ENCODE peak calls at places on chromosomes 3 and 15, in five cellular contexts. V is GM23248, J is neural progenitor cell, Z is GM23338, W is MM.1S. C is an unnamed sample.

GRCh38 chr15:29968099-29968892 is 114.5 kb upstream of the GOLGA8J start:
- DNase-seq in V (peak), Z (peak), W (no peak), J (peak), C (peak)

GRCh38 chr3:31462050-31462569 is 70.6 kb upstream of the STT3B start:
- DNase-seq in J (no peak), W (no peak), Z (peak), V (peak), C (peak)

GRCh38 chr3:9347887-9348286 is 15.0 kb upstream of the THUMPD3 start:
- DNase-seq in V (peak), J (no peak), Z (no peak), W (no peak), C (no peak)

GRCh38 chr3:167918686-167919085 is 177.0 kb downstream of the GOLIM4 start:
- DNase-seq in J (no peak), W (no peak), V (no peak), Z (no peak), C (no peak)

GRCh38 chr3:180610981-180611380 is 9.0 kb downstream of the TTC14 start:
- DNase-seq in W (no peak), V (peak), J (no peak), Z (no peak), C (no peak)

GRCh38 chr3:69309810-69310209 is 76.1 kb downstream of the FRMD4B start:
- DNase-seq in V (peak), W (peak), J (peak), Z (peak), C (peak)

GRCh38 chr3:142981901-142982773 is 18.7 kb upstream of the PAQR9 start:
- DNase-seq in W (no peak), J (peak), V (no peak), Z (peak), C (no peak)

GRCh38 chr3:66317750-66318366 is 97.1 kb downstream of the SLC25A26 start:
- DNase-seq in W (no peak), Z (no peak), V (no peak), J (no peak), C (no peak)

GRCh38 chr15:81069356-81069755 is 64.7 kb upstream of the CFAP161 start:
- DNase-seq in V (no peak), Z (no peak), W (peak), J (peak), C (no peak)

DNA sequence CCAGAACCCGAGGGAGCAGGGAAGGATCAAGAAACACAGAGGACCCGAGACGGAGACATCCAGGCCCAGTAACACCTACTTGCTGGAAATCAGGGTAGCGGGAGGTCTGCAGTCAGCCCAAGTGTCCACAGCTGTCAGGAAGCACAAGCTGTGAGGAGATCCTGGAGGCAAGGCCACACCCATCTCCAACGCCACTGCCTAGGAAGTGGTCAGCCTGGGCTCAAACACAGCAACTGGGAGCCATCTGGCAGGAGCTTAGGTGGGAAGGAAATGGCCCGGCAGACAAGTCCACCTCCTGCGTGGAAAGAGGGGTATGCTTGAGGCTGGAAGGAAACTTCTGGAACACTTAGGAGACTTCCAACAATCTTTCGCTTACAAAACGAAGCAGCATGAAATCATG is 407.1 kb downstream of the VPS13C start:
- DNase-seq in Z (peak), W (no peak), V (no peak), J (no peak), C (no peak)
- TF ChIP-seq EZH2phosphoT487 in Z (no peak), W (no peak), V (no peak), J (no peak), C (no peak)

DNA sequence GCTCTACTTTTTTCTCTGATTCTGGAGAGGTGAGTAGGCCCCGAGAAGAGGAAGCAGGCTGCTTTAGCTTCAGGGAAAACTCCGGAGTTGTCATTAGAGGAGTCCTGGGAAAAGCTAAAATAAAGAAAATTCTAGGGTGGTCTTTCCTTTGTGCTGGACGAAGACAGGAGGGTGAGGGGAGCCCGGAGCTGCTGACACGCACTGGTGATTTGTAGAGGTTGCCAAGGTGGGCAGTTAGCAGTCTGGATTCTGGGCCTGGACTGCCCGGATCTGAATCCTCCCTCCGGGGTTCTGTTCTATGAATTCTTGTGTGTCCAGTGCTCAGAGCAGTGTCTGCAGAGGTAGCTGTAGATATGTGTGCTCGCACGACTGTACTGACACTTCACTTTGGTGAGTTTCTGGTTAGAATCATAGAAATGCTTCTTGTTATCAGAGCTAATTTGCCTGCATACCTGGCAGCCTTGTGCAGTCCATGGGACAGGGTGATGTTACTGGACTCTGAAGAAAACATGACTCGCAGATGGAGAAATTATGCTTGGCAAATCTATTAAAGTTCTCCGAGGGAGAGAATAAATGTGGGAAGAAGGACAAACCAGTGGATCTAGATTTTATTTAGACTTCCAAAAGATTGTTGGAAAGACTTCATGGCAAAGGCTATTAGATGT is 12.0 kb downstream of the CGNL1 start:
- DNase-seq in J (no peak), Z (no peak), W (no peak), V (peak), C (no peak)
- H3K4me2 ChIP-seq in J (peak), Z (peak), W (no peak), V (no peak), C (no peak)

GRCh38 chr3:123587399-123587798 is 2.5 kb upstream of the HACD2 start:
- DNase-seq in W (no peak), Z (no peak), J (no peak), V (no peak), C (no peak)

GRCh38 chr3:123586966-123587365 is 2.1 kb upstream of the HACD2 start:
- DNase-seq in W (no peak), J (no peak), Z (peak), V (peak), C (peak)

GRCh38 chr3:123584284-123584987 is 417 bp downstream of the HACD2 start:
- DNase-seq in W (no peak), V (peak), J (no peak), Z (peak), C (peak)

GRCh38 chr3:123584988-123585937 is at the start of gene HACD2:
- DNase-seq in J (peak), W (peak), Z (peak), V (peak), C (peak)

GRCh38 chr3:123586131-123586530 is 1.3 kb upstream of the HACD2 start:
- DNase-seq in W (peak), Z (peak), V (peak), J (peak), C (peak)
- TF ChIP-seq EZH2phosphoT487 in W (no peak), Z (no peak), V (no peak), J (no peak), C (no peak)

GRCh38 chr15:51991141-51991540 is 19.6 kb upstream of the LEO1 start:
- DNase-seq in W (no peak), V (no peak), J (no peak), Z (no peak), C (no peak)

GRCh38 chr15:51992953-51993352 is 21.4 kb upstream of the LEO1 start:
- DNase-seq in J (no peak), W (no peak), V (no peak), Z (no peak), C (no peak)
- H3K4me2 ChIP-seq in J (no peak), W (no peak), V (no peak), Z (no peak), C (no peak)

GRCh38 chr3:71723452-71724170 is 1.6 kb downstream of the EIF4E3 start:
- DNase-seq in W (peak), V (no peak), J (no peak), Z (no peak), C (no peak)
- TF ChIP-seq EZH2phosphoT487 in W (no peak), V (no peak), J (no peak), Z (no peak), C (no peak)